ENCODE peak calls at places on chromosomes 3 and 15, in nine cellular contexts. K is endothelial cell, F is pancreas, Z is astrocyte, M is stomach, A is ovary, Q is lower leg skin, R is breast epithelium, G is AG09309. S is an unnamed sample.

GRCh38 chr15:40958146-40958545 is 4.9 kb downstream of the CHAC1 start:
- DNase-seq in Q (no peak), Z (no peak), M (no peak), K (no peak), R (peak), F (no peak), G (no peak), A (no peak), S (no peak)

GRCh38 chr15:67652586-67652985 is 110.1 kb downstream of the MAP2K5 start:
- DNase-seq in F (no peak), Z (no peak), M (no peak), Q (no peak), G (no peak), R (no peak), A (no peak), K (no peak), S (no peak)

GRCh38 chr3:16482770-16483531 is 30.5 kb downstream of the RFTN1 start:
- DNase-seq in G (no peak), M (no peak), K (no peak), R (no peak), Z (no peak), F (no peak), A (no peak), Q (no peak), S (no peak)

GRCh38 chr3:25902586-25902985 is 112.7 kb downstream of the OXSM start:
- DNase-seq in M (no peak), Q (no peak), G (no peak), A (no peak), K (no peak), F (no peak), Z (no peak), R (no peak), S (no peak)

GRCh38 chr3:132290833-132291232 is 26.4 kb upstream of the ACP3 start:
- DNase-seq in R (no peak), M (no peak), G (peak), Z (peak), Q (peak), K (no peak), A (no peak), F (no peak), S (no peak)

GRCh38 chr3:71374582-71374981 is 208.9 kb downstream of the FOXP1 start:
- DNase-seq in F (no peak), G (no peak), Z (no peak), Q (no peak), M (no peak), K (no peak), R (no peak), A (no peak), S (no peak)

GRCh38 chr3:177499779-177500423 is 302.6 kb upstream of the TBL1XR1 start:
- DNase-seq in M (no peak), K (no peak), Z (no peak), Q (no peak), R (no peak), G (no peak), A (no peak), F (no peak), S (no peak)

GRCh38 chr3:42659451-42660130 is 6.1 kb downstream of the ZBTB47 start:
- DNase-seq in F (peak), Z (no peak), A (no peak), G (no peak), Q (no peak), R (no peak), M (no peak), K (no peak), S (no peak)

GRCh38 chr3:51959651-51960050 is 4.5 kb downstream of the GPR62 start:
- DNase-seq in M (no peak), R (no peak), Z (no peak), F (no peak), Q (no peak), K (no peak), G (no peak), A (no peak), S (no peak)

GRCh38 chr3:104437131-104437750 is 929.5 kb upstream of the ALCAM start:
- DNase-seq in G (peak), Z (peak), K (no peak), R (no peak), M (no peak), Q (no peak), F (no peak), A (no peak), S (no peak)

GRCh38 chr3:114790752-114791151 is 356.3 kb downstream of the ZBTB20 start:
- DNase-seq in A (no peak), F (no peak), Q (no peak), K (no peak), R (no peak), Z (no peak), M (no peak), G (no peak), S (no peak)

GRCh38 chr3:189625566-189625965 is 5.6 kb upstream of the TP63 start:
- DNase-seq in G (no peak), R (no peak), F (no peak), K (no peak), Z (no peak), A (no peak), M (no peak), Q (no peak), S (no peak)

GRCh38 chr15:59237119-59237853 is 30.6 kb downstream of the LDHAL6B start:
- DNase-seq in F (no peak), A (no peak), R (no peak), K (no peak), G (no peak), Z (no peak), Q (no peak), M (no peak), S (no peak)

GRCh38 chr3:126474498-126475410 is 937 bp downstream of the ZXDC start:
- DNase-seq in Q (peak), K (peak), M (peak), G (no peak), F (peak), R (peak), Z (peak), A (no peak), S (no peak)

GRCh38 chr3:14537590-14538450 is 2.3 kb downstream of the GRIP2 start:
- DNase-seq in Z (no peak), F (no peak), K (peak), M (no peak), Q (no peak), G (no peak), A (no peak), R (no peak), S (no peak)

GRCh38 chr15:39381517-39381916 is 199.4 kb upstream of the THBS1 start:
- DNase-seq in F (no peak), M (no peak), R (no peak), G (no peak), K (no peak), A (no peak), Z (peak), Q (no peak), S (no peak)

GRCh38 chr3:175434591-175434990 is 575.5 kb downstream of the NAALADL2 start:
- DNase-seq in F (no peak), Q (no peak), M (no peak), K (no peak), A (no peak), Z (no peak), R (no peak), G (no peak), S (no peak)

DNA sequence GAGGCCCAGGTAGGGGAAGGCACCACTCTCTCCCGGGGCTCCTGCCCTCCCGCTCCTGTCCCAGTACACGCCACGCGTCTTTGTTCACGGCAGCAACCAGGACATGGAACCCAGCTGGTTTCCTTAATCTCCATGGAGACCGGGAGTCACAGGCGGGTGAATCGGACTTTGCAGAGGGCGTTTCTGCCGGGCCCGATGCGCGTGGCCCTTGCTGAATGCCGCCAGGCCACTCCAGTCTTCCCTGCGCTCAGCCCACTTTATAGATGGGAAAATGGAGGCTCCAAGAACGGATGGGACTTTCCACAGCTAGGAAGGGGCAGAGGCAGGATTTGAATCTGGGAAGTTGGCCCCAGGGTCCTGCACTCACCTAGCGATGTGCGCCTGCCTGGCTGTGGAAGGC is 7.4 kb downstream of the PLXND1 start:
- DNase-seq in A (no peak), Z (no peak), Q (no peak), F (no peak), K (no peak), R (no peak), G (no peak), M (no peak), S (no peak)
- TF ChIP-seq CTCF in A (no peak), Z (no peak), Q (no peak), F (no peak), K (no peak), R (no peak), G (no peak), M (no peak), S (no peak)

DNA sequence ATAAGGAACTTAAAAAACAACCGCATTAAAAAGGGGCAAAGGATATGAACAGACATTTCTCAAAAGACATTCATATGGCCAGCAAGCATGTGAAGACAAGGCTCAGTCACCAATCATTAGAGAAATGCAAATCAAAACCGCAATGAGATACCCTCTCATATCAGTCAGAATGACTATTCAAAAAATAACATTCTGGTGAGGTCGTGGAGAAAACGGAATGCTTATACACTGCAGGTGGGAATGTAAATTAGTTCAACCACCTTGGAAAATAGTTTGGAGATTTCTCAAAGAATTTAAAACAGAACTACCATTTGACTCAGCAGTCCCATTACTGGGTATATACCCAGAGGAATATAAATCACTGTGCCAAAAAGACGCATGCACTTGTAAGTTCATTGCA is 496.6 kb upstream of the SGO1 start:
- DNase-seq in A (no peak), Q (no peak), Z (peak), R (no peak), M (no peak), G (no peak), K (no peak), F (no peak), S (no peak)
- TF ChIP-seq CTCF in A (no peak), Q (no peak), Z (no peak), R (no peak), M (no peak), G (no peak), K (no peak), F (no peak), S (no peak)

GRCh38 chr3:41572092-41572491 is 372.8 kb downstream of the CTNNB1 start:
- DNase-seq in Z (no peak), F (no peak), A (no peak), R (no peak), Q (no peak), M (no peak), G (no peak), K (no peak), S (no peak)

GRCh38 chr3:41575754-41576153 is 376.4 kb downstream of the CTNNB1 start:
- DNase-seq in Q (no peak), M (no peak), A (no peak), G (no peak), Z (no peak), K (no peak), R (no peak), F (no peak), S (no peak)

GRCh38 chr3:41573591-41573990 is 374.3 kb downstream of the CTNNB1 start:
- DNase-seq in R (no peak), K (no peak), G (no peak), F (no peak), A (no peak), Z (no peak), Q (no peak), M (no peak), S (no peak)

GRCh38 chr3:41578798-41579197 is 379.5 kb downstream of the CTNNB1 start:
- DNase-seq in M (no peak), R (no peak), G (no peak), F (no peak), Q (no peak), K (no peak), A (no peak), Z (no peak), S (no peak)

DNA sequence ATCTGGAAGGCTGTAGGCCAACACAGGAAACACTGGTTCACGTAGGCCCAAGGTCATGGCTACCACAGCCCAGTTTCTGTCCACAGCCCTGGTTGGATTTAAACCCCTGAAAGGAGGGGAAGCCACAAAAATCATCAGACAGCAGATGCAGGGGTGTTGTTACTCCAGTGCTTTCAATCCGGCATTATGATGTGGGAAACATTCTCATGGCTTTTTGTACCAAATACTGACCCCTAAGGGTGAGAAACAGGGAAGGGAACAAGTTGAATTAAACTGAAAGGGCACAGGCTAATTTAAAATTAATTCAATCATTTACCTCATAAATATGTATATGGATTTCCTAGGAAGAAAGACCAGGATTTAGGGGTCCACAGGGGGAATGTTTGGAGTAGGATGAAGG is 375.6 kb downstream of the CTNNB1 start:
- DNase-seq in Q (no peak), R (no peak), F (no peak), G (no peak), M (no peak), Z (no peak), A (no peak), K (no peak), S (no peak)
- TF ChIP-seq CTCF in Q (no peak), R (no peak), F (no peak), G (no peak), M (no peak), Z (no peak), A (no peak), K (no peak), S (no peak)

DNA sequence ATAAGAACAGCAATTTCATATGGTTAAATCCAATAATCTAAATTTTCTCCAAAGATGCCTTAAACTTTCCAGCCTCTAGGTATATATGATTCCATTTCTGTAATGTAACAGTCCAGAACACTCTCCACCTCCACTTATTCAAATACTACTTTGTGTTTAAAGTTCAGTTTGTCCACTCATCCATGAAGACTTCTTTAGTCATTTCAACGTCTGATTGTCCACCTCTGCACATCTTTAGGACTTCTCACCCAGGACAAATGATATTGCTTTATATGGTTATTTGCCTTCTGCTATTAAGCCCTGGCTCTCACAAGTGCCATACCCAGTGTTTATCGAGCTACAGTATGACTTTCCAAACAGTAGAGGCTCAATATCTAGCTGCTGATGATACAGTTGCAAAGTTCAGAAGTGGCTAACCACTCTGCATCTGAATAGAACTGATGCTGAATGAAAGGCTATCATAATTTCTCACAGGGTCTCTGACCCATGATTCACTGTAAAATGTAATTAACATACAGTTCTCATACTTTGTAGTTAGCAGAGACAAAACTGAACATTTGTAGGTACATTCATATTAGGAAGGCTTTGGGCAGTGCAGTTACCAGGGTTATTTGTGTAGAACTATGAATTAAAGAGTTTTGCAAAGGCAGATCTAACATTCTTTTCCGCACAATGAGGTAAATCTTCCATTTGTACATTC is 93.7 kb upstream of the MBNL1 start:
- DNase-seq in G (no peak), M (no peak), K (no peak), A (no peak), Z (peak), Q (no peak), R (no peak), F (no peak), S (no peak)
- TF ChIP-seq CTCF in G (no peak), M (no peak), K (no peak), A (no peak), Z (no peak), Q (no peak), R (no peak), F (no peak), S (no peak)

S was measured in omental fat pad.